ENCODE peak calls at places on chromosomes 6 and 20, in eight cellular contexts. Z is neural progenitor cell, C is SK-N-SH, J is PC-3, W is MM.1S, X is hepatocyte, B is OCI-LY7, O is HCT116. Q is an unnamed sample.

GRCh38 chr6:6546318-6547110 is 42.0 kb upstream of the LY86 start:
- DNase-seq in Z (peak; percentile 79), C (peak; percentile 52), J (peak; percentile 6), W (peak; percentile 51), X (peak; percentile 63), B (peak; percentile 10), O (no peak), Q (peak; percentile 76)

GRCh38 chr6:141610741-141611140 is 522.0 kb upstream of the GJE1 start:
- DNase-seq in Z (peak; percentile 13), C (no peak), J (peak; percentile 45), W (no peak), X (no peak), B (no peak), O (peak; percentile 10), Q (peak; percentile 52)

GRCh38 chr20:64239449-64240242 is 15.9 kb upstream of the PCMTD2 start:
- DNase-seq in Z (no peak), C (no peak), J (no peak), W (no peak), X (no peak), B (no peak), O (no peak), Q (no peak)

GRCh38 chr20:62232764-62233645 is 5.3 kb upstream of the OSBPL2 start:
- DNase-seq in Z (no peak), C (no peak), J (no peak), W (no peak), X (no peak), B (no peak), O (no peak), Q (no peak)

GRCh38 chr20:3754258-3754595 is 13.3 kb downstream of the ADISSP start:
- DNase-seq in Z (no peak), C (no peak), J (no peak), W (no peak), X (no peak), B (no peak), O (no peak), Q (no peak)

GRCh38 chr6:15881150-15881549 is 218.3 kb upstream of the DTNBP1 start:
- DNase-seq in Z (no peak), C (no peak), J (no peak), W (no peak), X (no peak), B (peak; percentile 26), O (no peak), Q (no peak)

GRCh38 chr6:31622678-31623077 is 2.2 kb downstream of the PRRC2A start:
- DNase-seq in Z (no peak), C (peak; percentile 10), J (peak; percentile 60), W (no peak), X (no peak), B (no peak), O (no peak), Q (no peak)

GRCh38 chr20:23773127-23773526 is 22.4 kb upstream of the CST1 start:
- DNase-seq in Z (no peak), C (no peak), J (no peak), W (no peak), X (no peak), B (no peak), O (no peak), Q (no peak)

GRCh38 chr6:44373051-44373450 is 14.5 kb upstream of the CDC5L start:
- DNase-seq in Z (no peak), C (no peak), J (no peak), W (no peak), X (no peak), B (no peak), O (no peak), Q (no peak)

GRCh38 chr6:37103169-37104039 is 66.5 kb upstream of the PIM1 start:
- DNase-seq in Z (peak; percentile 54), C (peak; percentile 63), J (peak; percentile 66), W (peak; percentile 88), X (peak; percentile 92), B (peak; percentile 73), O (no peak), Q (peak; percentile 79)

GRCh38 chr6:56370591-56371198 is 123.3 kb upstream of the COL21A1 start:
- DNase-seq in Z (no peak), C (peak; percentile 51), J (peak; percentile 89), W (peak; percentile 34), X (peak; percentile 58), B (peak; percentile 4), O (no peak), Q (no peak)
- TF ChIP-seq EZH2phosphoT487 in Z (no peak), C (no peak), J (no peak), W (no peak), X (no peak), B (no peak), O (no peak), Q (no peak)

GRCh38 chr20:58023346-58023745 is 205.1 kb downstream of the ANKRD60 start:
- DNase-seq in Z (no peak), C (no peak), J (no peak), W (no peak), X (no peak), B (no peak), O (no peak), Q (no peak)

GRCh38 chr20:58022711-58023110 is 205.7 kb downstream of the ANKRD60 start:
- DNase-seq in Z (no peak), C (no peak), J (no peak), W (no peak), X (no peak), B (no peak), O (no peak), Q (no peak)

GRCh38 chr20:58025233-58025632 is 203.2 kb downstream of the ANKRD60 start:
- DNase-seq in Z (no peak), C (no peak), J (no peak), W (no peak), X (no peak), B (no peak), O (no peak), Q (no peak)

GRCh38 chr20:58023781-58024180 is 204.7 kb downstream of the ANKRD60 start:
- DNase-seq in Z (no peak), C (no peak), J (no peak), W (no peak), X (no peak), B (no peak), O (no peak), Q (no peak)

DNA sequence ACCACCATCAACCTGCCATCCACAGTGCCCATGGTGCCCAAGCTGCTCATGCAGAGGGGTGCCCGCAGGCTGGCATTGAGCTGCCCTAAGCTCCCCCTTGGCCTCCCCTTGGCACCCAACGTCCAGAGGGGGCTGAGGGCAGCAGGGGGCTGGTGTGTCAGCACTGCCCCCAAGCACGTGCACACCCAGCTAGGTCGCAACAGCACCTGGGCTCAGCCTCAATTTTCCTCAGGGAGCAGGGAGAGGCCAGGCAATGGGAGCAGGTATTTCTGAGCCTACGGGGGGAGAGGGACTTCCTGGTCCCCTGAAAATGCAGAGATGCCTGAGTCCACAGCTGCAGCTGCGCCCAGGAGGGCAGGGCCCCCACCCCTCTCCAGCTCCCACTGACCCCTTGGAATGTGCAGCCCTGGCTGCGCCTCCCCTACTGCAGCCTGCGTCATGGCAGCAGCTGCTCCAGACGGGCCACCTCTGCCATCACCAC is 204.2 kb downstream of the ANKRD60 start:
- DNase-seq in Z (no peak), C (no peak), J (no peak), W (no peak), X (no peak), B (no peak), O (no peak), Q (no peak)
- H2AFZ ChIP-seq in Z (no peak overlapping the region), C (no peak overlapping the region), J (no peak overlapping the region), W (no peak overlapping the region), X (no peak overlapping the region), B (no peak overlapping the region), O (no peak overlapping the region), Q (no peak overlapping the region)

DNA sequence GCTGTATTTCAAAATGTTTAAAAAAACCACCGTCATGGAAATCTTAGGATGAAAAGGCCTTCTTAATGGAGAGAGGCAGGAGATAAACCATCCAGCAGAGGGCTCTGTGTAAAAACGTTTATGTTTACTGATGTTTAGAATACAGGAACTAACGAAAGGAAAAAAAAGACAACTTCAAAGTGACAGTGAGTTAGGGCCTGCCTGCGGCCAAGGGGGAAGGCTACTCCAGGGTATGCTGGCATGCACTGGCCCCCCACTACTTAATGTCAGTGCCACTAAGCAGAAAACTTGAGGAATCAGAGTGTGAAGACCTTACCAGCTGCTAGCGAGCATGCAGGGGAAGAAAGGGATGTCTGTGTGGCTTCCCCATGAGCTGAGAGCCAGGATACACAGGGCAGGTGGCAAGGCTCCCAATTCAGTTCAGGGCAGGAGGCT is 47.7 kb downstream of the AKAP7 start:
- DNase-seq in Z (peak; percentile 63), C (no peak), J (peak; percentile 38), W (no peak), X (peak; percentile 69), B (peak; percentile 82), O (no peak), Q (peak; percentile 82)
- TF ChIP-seq CTCF in Z (peak; percentile 70), C (peak; percentile 55), J (peak; percentile 61), W (peak; percentile 18), X (peak; percentile 66), B (peak; percentile 94), O (peak; percentile 40), Q (peak; percentile 59)

GRCh38 chr6:169803291-169803811 is 51.9 kb downstream of the ERMARD start:
- DNase-seq in Z (no peak), C (no peak), J (no peak), W (peak; percentile 10), X (no peak), B (peak; percentile 64), O (no peak), Q (no peak)
- TF ChIP-seq EZH2phosphoT487 in Z (no peak), C (no peak), J (no peak), W (no peak), X (no peak), B (no peak), O (no peak), Q (no peak)

GRCh38 chr6:108118791-108119211 is 44.3 kb upstream of the OSTM1 start:
- DNase-seq in Z (peak; percentile 64), C (peak; percentile 59), J (no peak), W (no peak), X (no peak), B (no peak), O (no peak), Q (no peak)
- H2AFZ ChIP-seq in Z (no peak overlapping the region), C (peak overlapping the region; percentile 75), J (no peak overlapping the region), W (no peak overlapping the region), X (peak overlapping the region; percentile 3), B (no peak overlapping the region), O (no peak overlapping the region), Q (no peak overlapping the region)

GRCh38 chr20:47027042-47027441 is 132.4 kb downstream of the EYA2 start:
- DNase-seq in Z (no peak), C (no peak), J (peak; percentile 76), W (peak; percentile 3), X (no peak), B (no peak), O (no peak), Q (no peak)
- TF ChIP-seq CTCF in Z (no peak), C (no peak), J (no peak), W (no peak), X (no peak), B (no peak), O (no peak), Q (no peak)

DNA sequence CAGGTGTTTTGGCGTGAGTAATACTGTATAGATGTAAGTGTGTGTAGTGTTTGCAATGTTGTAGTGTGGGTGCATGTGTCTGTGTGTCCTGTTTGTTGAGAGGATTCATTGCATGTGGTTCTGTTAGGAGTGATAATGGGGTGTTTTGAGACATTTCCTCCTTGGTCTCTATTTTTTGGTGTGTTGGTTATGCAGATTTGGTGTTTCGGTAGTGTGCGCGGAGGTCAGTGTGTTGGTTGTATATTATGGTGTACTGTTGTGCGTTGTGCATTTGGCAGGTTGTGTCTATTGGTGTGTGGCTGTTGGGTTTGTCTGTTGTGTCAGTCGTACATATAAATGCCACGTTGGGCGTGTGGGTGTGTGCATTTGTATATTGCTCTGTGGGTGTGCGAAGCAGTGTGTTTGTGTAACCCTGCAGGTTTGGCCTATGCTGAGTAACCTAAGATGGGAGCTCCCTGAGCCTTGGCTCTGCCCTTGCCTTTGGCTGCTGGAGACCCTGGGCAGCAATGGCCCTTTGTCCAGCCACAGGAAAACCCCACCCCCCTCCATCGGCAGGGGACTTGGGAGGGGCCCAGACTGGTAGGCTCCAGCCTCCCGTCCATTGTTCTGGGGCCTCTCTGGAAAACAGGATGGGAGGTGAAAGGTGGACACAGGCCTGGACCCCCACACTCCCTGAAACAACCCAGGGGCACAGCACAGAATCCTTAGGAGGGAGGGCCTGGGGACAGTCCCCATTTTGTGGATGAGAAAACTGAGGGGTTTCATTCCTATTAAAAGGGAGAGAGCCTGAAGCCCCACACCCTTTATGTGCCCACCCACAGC is 10.3 kb upstream of the ID1 start:
- DNase-seq in Z (peak; percentile 42), C (no peak), J (no peak), W (no peak), X (peak; percentile 27), B (no peak), O (no peak), Q (peak; percentile 91)
- TF ChIP-seq EZH2phosphoT487 in Z (no peak), C (no peak), J (no peak), W (no peak), X (no peak), B (no peak), O (no peak), Q (no peak)